ENCODE peak calls at places on chromosomes 1 and 21, in six cellular contexts. H, K, E, L, P and W are unnamed samples.

GRCh38 chr1:77218477-77219165 is 609 bp downstream of the PIGK start:
- DNase-seq in L (peak), P (no peak), H (no peak), E (no peak), K (no peak), W (no peak)

GRCh38 chr1:43232071-43232470 is 37.7 kb upstream of the TMEM125 start:
- DNase-seq in H (peak), E (no peak), L (peak), P (no peak), K (no peak), W (peak)

GRCh38 chr1:232508161-232508661 is 121.7 kb downstream of the SIPA1L2 start:
- DNase-seq in L (no peak), P (no peak), H (no peak), K (no peak), E (no peak), W (no peak)

GRCh38 chr1:25080294-25081209 is 150.5 kb upstream of the RUNX3 start:
- DNase-seq in E (no peak), H (peak), L (peak), K (no peak), P (no peak), W (no peak)

GRCh38 chr1:33137800-33138199 is 44.0 kb downstream of the TRIM62 start:
- DNase-seq in E (no peak), P (peak), H (no peak), L (peak), K (no peak), W (no peak)

GRCh38 chr21:42010507-42011493 is 640 bp upstream of the ZBTB21 start:
- DNase-seq in P (no peak), L (peak), E (no peak), K (no peak), H (peak), W (peak)

GRCh38 chr1:203270448-203270847 is 34.9 kb upstream of the BTG2 start:
- DNase-seq in P (no peak), K (no peak), H (no peak), L (no peak), E (no peak), W (no peak)

GRCh38 chr1:196027127-196027526 is 581.1 kb downstream of the KCNT2 start:
- DNase-seq in L (no peak), K (no peak), E (no peak), H (no peak), P (no peak), W (no peak)

GRCh38 chr21:33750017-33750416 is 107.7 kb downstream of the ITSN1 start:
- DNase-seq in K (no peak), H (no peak), L (peak), E (no peak), P (peak), W (no peak)

GRCh38 chr1:20587639-20588017 is 1.3 kb upstream of the CDA start:
- DNase-seq in E (no peak), L (no peak), K (no peak), H (peak), P (no peak), W (peak)

DNA sequence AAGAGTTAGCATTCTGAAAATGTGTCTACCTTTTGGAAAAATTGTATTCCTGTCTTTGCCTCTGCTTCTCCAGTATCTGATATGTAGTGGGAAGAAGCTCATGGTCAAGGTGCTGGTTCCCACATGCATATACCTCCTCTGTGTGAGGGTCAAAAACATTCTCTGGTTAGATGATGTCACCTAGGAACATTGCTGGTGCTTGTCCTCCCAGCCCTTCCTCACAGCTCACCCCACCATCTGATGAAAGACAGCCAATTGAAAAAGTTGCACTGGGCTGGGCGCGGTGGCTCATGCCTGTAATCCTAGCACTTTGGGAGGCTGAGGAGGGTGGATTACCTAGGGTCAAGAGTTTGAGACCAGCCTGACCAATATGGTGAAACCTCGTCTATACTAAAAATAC is 154.4 kb downstream of the NR5A2 start:
- DNase-seq in P (no peak), E (no peak), L (no peak), H (no peak), K (no peak), W (no peak)
- TF ChIP-seq CTCF in P (no peak), E (no peak), L (no peak), H (no peak), K (no peak), W (no peak)

GRCh38 chr1:230865062-230865817 is 3.1 kb downstream of the C1orf198 start:
- DNase-seq in H (no peak), E (no peak), K (no peak), P (no peak), L (no peak), W (no peak)
- H3K4me3 ChIP-seq in H (peak), E (no peak), K (no peak), P (peak), L (peak), W (no peak)

DNA sequence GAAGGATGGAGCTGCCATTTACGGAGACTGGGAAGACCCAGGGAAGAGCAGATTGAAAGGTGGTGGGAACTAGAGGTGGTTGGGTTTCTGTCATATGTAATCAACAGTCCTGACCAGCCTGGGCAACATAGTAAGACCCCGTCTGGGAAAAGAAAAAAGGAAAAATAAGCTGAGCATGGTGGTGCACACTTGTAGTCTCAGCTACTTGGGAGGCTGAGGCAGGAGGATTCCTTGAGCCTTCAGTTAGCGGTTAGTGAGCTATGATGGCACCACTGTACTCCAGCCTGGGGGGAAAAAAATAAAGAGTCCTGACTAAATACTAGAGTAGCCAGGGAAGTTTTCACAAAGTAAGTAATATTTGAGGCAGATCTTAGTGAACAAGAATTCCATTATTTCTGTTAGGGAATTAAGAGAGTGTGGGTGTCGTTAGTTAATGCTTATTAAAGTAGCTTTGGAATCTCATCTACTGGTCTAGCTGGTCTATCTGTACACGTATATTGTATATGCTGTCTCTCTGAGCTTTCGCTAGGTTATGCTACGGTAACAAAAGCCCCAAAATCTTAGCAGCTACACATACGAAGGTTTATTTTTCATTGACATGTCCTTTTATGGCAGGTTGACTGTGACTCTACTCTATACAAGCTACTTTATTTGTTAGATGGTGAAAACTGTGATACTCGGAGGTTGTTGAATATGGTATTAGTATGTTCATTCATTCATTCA is 4.4 kb downstream of the NBPF1 start:
- DNase-seq in E (no peak), P (no peak), L (no peak), K (no peak), H (no peak), W (no peak)
- TF ChIP-seq CTCF in E (no peak), P (no peak), L (no peak), K (no peak), H (no peak), W (no peak)

DNA sequence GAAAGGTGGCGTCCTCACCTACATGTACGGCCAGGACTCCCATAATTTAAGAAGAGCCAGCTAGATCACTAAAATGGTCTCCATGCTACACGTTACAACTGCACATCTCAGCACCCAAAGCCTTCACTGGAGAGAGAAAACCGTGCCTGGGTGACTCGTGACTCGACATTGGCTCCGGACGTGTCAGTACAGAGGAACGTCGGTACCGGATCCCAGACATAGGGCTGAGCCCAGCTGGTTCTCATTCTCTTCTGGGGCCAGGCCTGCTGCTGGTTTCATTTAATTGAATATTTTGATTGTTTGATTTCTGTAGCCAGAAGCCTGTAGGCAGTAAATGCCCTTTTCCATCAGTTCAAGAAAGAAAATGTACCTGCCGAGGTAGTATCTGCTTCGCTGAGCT is 93.1 kb downstream of the HHIPL2 start:
- DNase-seq in E (no peak), P (peak), L (no peak), K (no peak), H (peak), W (no peak)
- H3K4me3 ChIP-seq in E (no peak), P (peak), L (no peak), K (no peak), H (peak), W (no peak)